ENCODE peak calls at places on chromosomes 13 and 19, in five cellular contexts. C, A, B, Z and H are unnamed samples.
A peak's percentile ranks its signal among the peaks of the same experiment; 100 is the strongest.

GRCh38 chr19:48918801-48919247 is 14.7 kb upstream of the DHDH start:
- DNase-seq in C (no peak), A (peak; percentile 72), B (no peak), Z (peak; percentile 75), H (no peak)

GRCh38 chr13:86464193-86464592 is 665.0 kb upstream of the SLITRK6 start:
- DNase-seq in C (no peak), A (no peak), B (no peak), Z (peak; percentile 1), H (no peak)

GRCh38 chr13:75372517-75372916 is 109.5 kb downstream of the TBC1D4 start:
- DNase-seq in C (no peak), A (peak; percentile 21), B (peak; percentile 44), Z (peak; percentile 42), H (peak; percentile 22)

GRCh38 chr19:20926796-20927195 is 3.7 kb downstream of the ZNF85 start:
- DNase-seq in C (no peak), A (no peak), B (peak; percentile 2), Z (no peak), H (no peak)

GRCh38 chr19:46624958-46625661 is at the start of gene PTGIR:
- DNase-seq in C (no peak), A (peak; percentile 67), B (no peak), Z (peak; percentile 43), H (no peak)

GRCh38 chr13:42484396-42484795 is 89.6 kb upstream of the TNFSF11 start:
- DNase-seq in C (no peak), A (no peak), B (no peak), Z (no peak), H (no peak)

GRCh38 chr13:63408227-63409202 is 1992.9 kb upstream of the PCDH20 start:
- DNase-seq in C (no peak), A (no peak), B (no peak), Z (peak; percentile 44), H (no peak)

GRCh38 chr13:106401081-106401480 is 134.4 kb downstream of the EFNB2 start:
- DNase-seq in C (no peak), A (no peak), B (no peak), Z (no peak), H (no peak)

GRCh38 chr13:33999830-34000605 is 182.1 kb downstream of the RFC3 start:
- DNase-seq in C (no peak), A (no peak), B (no peak), Z (no peak), H (no peak)

GRCh38 chr19:42086188-42086736 is 10.3 kb downstream of the ZNF574 start:
- DNase-seq in C (no peak), A (no peak), B (no peak), Z (no peak), H (no peak)

GRCh38 chr13:101514695-101515275 is 62.3 kb downstream of the ITGBL1 start:
- DNase-seq in C (no peak), A (peak; percentile 5), B (peak; percentile 48), Z (peak; percentile 17), H (no peak)
- TF ChIP-seq GABPA in C (no peak), A (no peak), B (no peak), Z (no peak), H (no peak)

DNA sequence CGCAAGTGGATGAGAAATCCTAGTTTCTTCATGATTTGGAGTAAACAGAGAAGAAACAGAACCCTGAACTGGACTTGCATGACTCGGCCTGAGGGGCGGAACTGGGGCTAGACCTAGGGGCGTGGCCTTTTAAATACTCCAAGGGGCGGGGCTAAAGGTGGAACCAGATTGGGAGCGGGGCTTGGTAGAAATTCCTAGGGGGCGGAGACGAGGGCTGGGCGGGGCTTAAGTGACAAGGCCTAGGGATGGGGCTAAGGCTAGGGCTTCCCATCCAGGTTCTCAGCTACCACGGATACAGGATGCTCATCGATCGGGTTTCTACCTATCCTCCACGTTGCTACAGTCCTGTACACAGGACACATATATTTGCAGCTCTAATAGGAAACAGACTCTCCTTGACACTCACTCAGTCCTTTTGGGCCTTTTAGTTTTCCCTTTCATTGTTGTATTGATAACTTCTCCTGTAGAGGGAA is 372 bp upstream of the ZNF699 start:
- DNase-seq in C (no peak), A (peak; percentile 92), B (no peak), Z (peak; percentile 92), H (peak; percentile 91)
- TF ChIP-seq REST in C (no peak), A (no peak), B (no peak), Z (no peak), H (no peak)

DNA sequence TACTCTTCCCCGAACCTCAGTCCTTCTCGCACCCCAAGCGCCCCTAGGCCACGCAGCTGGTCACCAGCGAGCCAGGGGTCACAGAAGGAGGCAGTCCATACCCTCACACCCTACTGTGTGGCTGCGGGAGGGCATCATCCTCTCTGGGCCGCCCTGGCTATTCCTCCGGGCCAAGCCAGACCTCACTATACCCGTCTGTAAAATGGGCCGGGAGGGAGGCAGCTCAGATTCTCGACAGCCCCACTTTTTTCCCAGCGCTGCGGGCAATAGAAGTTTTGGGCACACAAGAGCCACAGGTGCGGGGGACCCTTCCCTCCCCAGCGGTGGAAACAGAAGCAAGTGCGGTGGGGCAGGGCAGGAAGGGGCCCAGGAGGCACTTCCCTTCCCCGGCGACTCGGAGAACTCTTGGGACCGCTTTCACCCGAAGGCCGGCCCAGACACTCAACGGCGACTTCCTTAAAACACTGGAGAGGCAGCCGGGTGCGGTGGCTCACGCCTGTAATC is 5.6 kb upstream of the ARRDC2 start:
- DNase-seq in C (no peak), A (no peak), B (no peak), Z (peak; percentile 27), H (peak; percentile 65)
- H3K27ac ChIP-seq in C (peak overlapping the region; percentile 62), A (peak overlapping the region; percentile 95), B (no peak overlapping the region), Z (no peak overlapping the region), H (peak overlapping the region; percentile 87)

DNA sequence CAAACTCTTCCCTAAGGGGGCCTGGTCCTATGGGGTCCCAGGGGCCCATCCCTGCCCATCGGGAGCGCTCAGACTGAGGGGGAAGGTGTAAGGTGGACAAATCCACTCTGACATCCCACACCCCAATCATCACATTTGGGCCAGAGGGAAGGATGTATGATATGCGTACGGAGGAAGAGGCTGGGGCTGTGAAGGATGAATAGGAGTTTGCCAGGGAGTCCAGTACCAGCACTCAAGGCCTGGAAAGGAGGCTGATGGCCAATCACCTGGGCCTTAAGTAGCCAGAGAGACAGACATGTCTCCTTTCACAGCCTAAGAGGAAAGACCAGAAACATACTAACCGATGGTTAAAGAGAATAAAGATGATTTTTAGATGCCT is 14.9 kb downstream of the TJP3 start:
- DNase-seq in C (no peak), A (no peak), B (no peak), Z (no peak), H (no peak)
- TF ChIP-seq GABPA in C (no peak), A (no peak), B (no peak), Z (no peak), H (no peak)

GRCh38 chr19:3149526-3150505 is 14.0 kb downstream of the GNA15 start:
- DNase-seq in C (no peak), A (no peak), B (no peak), Z (no peak), H (no peak)

GRCh38 chr19:3153286-3154230 is 17.7 kb downstream of the GNA15 start:
- DNase-seq in C (no peak), A (no peak), B (no peak), Z (no peak), H (no peak)

GRCh38 chr19:3152431-3152780 is 16.6 kb downstream of the GNA15 start:
- DNase-seq in C (no peak), A (no peak), B (no peak), Z (no peak), H (no peak)

GRCh38 chr19:3150739-3151329 is 15.0 kb downstream of the GNA15 start:
- DNase-seq in C (no peak), A (no peak), B (no peak), Z (no peak), H (no peak)

GRCh38 chr19:3151563-3152430 is 16.0 kb downstream of the GNA15 start:
- DNase-seq in C (no peak), A (no peak), B (no peak), Z (no peak), H (no peak)
- TF ChIP-seq REST in C (no peak), A (no peak), B (no peak), Z (no peak), H (no peak)

DNA sequence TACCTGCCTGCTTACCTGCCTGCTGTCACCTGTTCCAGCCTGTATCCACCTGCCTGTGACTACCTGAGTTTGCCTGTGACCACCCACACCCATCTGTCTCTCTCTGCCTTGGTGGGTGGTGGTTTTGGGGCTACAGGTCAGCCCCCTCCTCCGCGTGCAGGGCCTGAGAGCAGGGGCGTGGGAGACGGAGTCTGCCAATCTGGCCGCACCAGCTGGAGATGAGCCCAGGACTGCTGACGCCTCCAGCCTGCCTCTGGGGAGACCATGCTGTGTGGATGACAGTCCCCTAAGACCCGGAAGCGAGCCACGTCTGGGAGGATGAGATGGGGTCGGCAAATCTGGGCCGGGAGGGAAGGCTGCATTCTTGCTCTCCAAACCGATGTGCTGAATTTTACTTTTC is 15.9 kb upstream of the KCTD15 start:
- DNase-seq in C (no peak), A (no peak), B (no peak), Z (no peak), H (no peak)
- H3K27ac ChIP-seq in C (no peak overlapping the region), A (no peak overlapping the region), B (no peak overlapping the region), Z (no peak overlapping the region), H (no peak overlapping the region)

DNA sequence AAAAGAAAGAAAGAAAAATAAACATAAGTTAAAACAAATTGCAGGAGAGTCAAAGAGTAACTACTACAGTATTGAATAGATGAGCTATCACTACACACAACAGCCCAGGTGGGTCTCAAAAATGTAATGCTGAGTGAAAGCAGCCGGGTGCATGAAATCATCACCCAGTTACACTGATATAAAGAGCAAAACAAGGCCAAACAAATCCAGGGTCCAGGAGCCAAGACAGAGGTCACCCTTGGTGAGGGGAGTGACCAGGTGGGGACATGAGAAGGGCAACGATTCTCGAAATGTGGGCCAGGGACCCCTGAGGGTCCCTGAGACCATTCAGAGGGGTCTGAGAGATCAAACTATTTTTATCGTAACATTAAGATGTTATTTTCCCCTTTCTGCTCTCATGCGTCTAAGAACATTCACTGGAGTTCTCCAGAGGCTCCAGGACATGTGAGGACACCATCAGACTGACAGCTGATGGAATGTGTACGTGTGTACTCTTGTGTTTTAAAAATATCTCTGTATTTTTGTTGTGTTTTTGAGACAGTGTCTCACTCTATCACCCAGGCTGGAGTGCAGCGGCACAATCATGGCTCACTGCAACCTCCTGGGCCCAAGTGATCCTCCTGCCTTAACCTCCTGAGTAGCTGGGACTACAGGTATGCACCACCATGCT is 10.6 kb downstream of the COQ8B start:
- DNase-seq in C (no peak), A (no peak), B (no peak), Z (no peak), H (no peak)
- TF ChIP-seq GABPA in C (no peak), A (no peak), B (no peak), Z (no peak), H (no peak)